ENCODE peak calls at places on chromosomes 3 and 15, in five cellular contexts. One of them, this sample, is unnamed.

GRCh38 chr3:157531771-157532170 is 28.6 kb upstream of the VEPH1 start:
- DNase-seq in HCEC 1CT: no peak
- DNase-seq in mucosa of gallbladder: no peak
- DNase-seq in transverse colon: no peak
- DNase-seq in activated naive CD8-positive, alpha-beta T cell treated with anti-CD3 and anti-CD28 coated beads, Interleukin-2, amount 50 U/mL, for 16 hours: no peak
- DNase-seq in this sample: no peak

GRCh38 chr15:99911824-99912223 is 178.6 kb upstream of the LYSMD4 start:
- DNase-seq in HCEC 1CT: no peak
- DNase-seq in mucosa of gallbladder: no peak
- DNase-seq in transverse colon: no peak
- DNase-seq in activated naive CD8-positive, alpha-beta T cell treated with anti-CD3 and anti-CD28 coated beads, Interleukin-2, amount 50 U/mL, for 16 hours: no peak
- DNase-seq in this sample: no peak

GRCh38 chr3:134334231-134334900 is 39.9 kb downstream of the AMOTL2 start:
- DNase-seq in HCEC 1CT: no peak
- DNase-seq in mucosa of gallbladder: no peak
- DNase-seq in transverse colon: no peak
- DNase-seq in activated naive CD8-positive, alpha-beta T cell treated with anti-CD3 and anti-CD28 coated beads, Interleukin-2, amount 50 U/mL, for 16 hours: no peak
- DNase-seq in this sample: no peak

GRCh38 chr15:95284933-95285401 is 1045.5 kb upstream of the NR2F2 start:
- DNase-seq in HCEC 1CT: peak; percentile 72
- DNase-seq in mucosa of gallbladder: no peak
- DNase-seq in transverse colon: no peak
- DNase-seq in activated naive CD8-positive, alpha-beta T cell treated with anti-CD3 and anti-CD28 coated beads, Interleukin-2, amount 50 U/mL, for 16 hours: no peak
- DNase-seq in this sample: no peak

GRCh38 chr15:42010434-42010833 is 10.4 kb downstream of the PLA2G4E start:
- DNase-seq in HCEC 1CT: no peak
- DNase-seq in mucosa of gallbladder: no peak
- DNase-seq in transverse colon: no peak
- DNase-seq in activated naive CD8-positive, alpha-beta T cell treated with anti-CD3 and anti-CD28 coated beads, Interleukin-2, amount 50 U/mL, for 16 hours: no peak
- DNase-seq in this sample: no peak

GRCh38 chr3:69729350-69729919 is 9.8 kb upstream of the MITF start:
- DNase-seq in HCEC 1CT: no peak
- DNase-seq in mucosa of gallbladder: no peak
- DNase-seq in transverse colon: no peak
- DNase-seq in activated naive CD8-positive, alpha-beta T cell treated with anti-CD3 and anti-CD28 coated beads, Interleukin-2, amount 50 U/mL, for 16 hours: no peak
- DNase-seq in this sample: no peak

GRCh38 chr3:127439621-127440020 is 150.9 kb downstream of the TPRA1 start:
- DNase-seq in HCEC 1CT: no peak
- DNase-seq in mucosa of gallbladder: no peak
- DNase-seq in transverse colon: no peak
- DNase-seq in activated naive CD8-positive, alpha-beta T cell treated with anti-CD3 and anti-CD28 coated beads, Interleukin-2, amount 50 U/mL, for 16 hours: no peak
- DNase-seq in this sample: no peak

GRCh38 chr3:52121813-52122212 is 32.4 kb downstream of the POC1A start:
- DNase-seq in HCEC 1CT: no peak
- DNase-seq in mucosa of gallbladder: no peak
- DNase-seq in transverse colon: no peak
- DNase-seq in activated naive CD8-positive, alpha-beta T cell treated with anti-CD3 and anti-CD28 coated beads, Interleukin-2, amount 50 U/mL, for 16 hours: no peak
- DNase-seq in this sample: no peak

GRCh38 chr3:124246949-124247348 is 255.0 kb upstream of the ROPN1 start:
- DNase-seq in HCEC 1CT: peak; percentile 28
- DNase-seq in mucosa of gallbladder: peak; percentile 18
- DNase-seq in transverse colon: peak; percentile 19
- DNase-seq in activated naive CD8-positive, alpha-beta T cell treated with anti-CD3 and anti-CD28 coated beads, Interleukin-2, amount 50 U/mL, for 16 hours: no peak
- DNase-seq in this sample: no peak

GRCh38 chr3:64029287-64029686 is 6.0 kb upstream of the PSMD6 start:
- DNase-seq in HCEC 1CT: no peak
- DNase-seq in mucosa of gallbladder: no peak
- DNase-seq in transverse colon: no peak
- DNase-seq in activated naive CD8-positive, alpha-beta T cell treated with anti-CD3 and anti-CD28 coated beads, Interleukin-2, amount 50 U/mL, for 16 hours: no peak
- DNase-seq in this sample: no peak

GRCh38 chr3:130644600-130645232 is 101.9 kb downstream of the PIK3R4 start:
- DNase-seq in HCEC 1CT: no peak
- DNase-seq in mucosa of gallbladder: no peak
- DNase-seq in transverse colon: no peak
- DNase-seq in activated naive CD8-positive, alpha-beta T cell treated with anti-CD3 and anti-CD28 coated beads, Interleukin-2, amount 50 U/mL, for 16 hours: no peak
- DNase-seq in this sample: no peak

GRCh38 chr3:154904328-154904727 is 175.8 kb upstream of the MME start:
- DNase-seq in HCEC 1CT: peak; percentile 64
- DNase-seq in mucosa of gallbladder: no peak
- DNase-seq in transverse colon: no peak
- DNase-seq in activated naive CD8-positive, alpha-beta T cell treated with anti-CD3 and anti-CD28 coated beads, Interleukin-2, amount 50 U/mL, for 16 hours: no peak
- DNase-seq in this sample: no peak

GRCh38 chr3:42660131-42660715 is 6.7 kb downstream of the ZBTB47 start:
- DNase-seq in HCEC 1CT: no peak
- DNase-seq in mucosa of gallbladder: no peak
- DNase-seq in transverse colon: no peak
- DNase-seq in activated naive CD8-positive, alpha-beta T cell treated with anti-CD3 and anti-CD28 coated beads, Interleukin-2, amount 50 U/mL, for 16 hours: no peak
- DNase-seq in this sample: no peak

GRCh38 chr3:187946031-187946691 is 200.9 kb upstream of the BCL6 start:
- DNase-seq in HCEC 1CT: no peak
- DNase-seq in mucosa of gallbladder: no peak
- DNase-seq in transverse colon: no peak
- DNase-seq in activated naive CD8-positive, alpha-beta T cell treated with anti-CD3 and anti-CD28 coated beads, Interleukin-2, amount 50 U/mL, for 16 hours: no peak
- DNase-seq in this sample: no peak

GRCh38 chr15:39939487-39940452 is 5.9 kb downstream of the EIF2AK4 start:
- DNase-seq in HCEC 1CT: no peak
- DNase-seq in mucosa of gallbladder: no peak
- DNase-seq in transverse colon: no peak
- DNase-seq in activated naive CD8-positive, alpha-beta T cell treated with anti-CD3 and anti-CD28 coated beads, Interleukin-2, amount 50 U/mL, for 16 hours: no peak
- DNase-seq in this sample: no peak

GRCh38 chr3:96478496-96478895 is 335.9 kb upstream of the EPHA6 start:
- DNase-seq in HCEC 1CT: peak; percentile 67
- DNase-seq in mucosa of gallbladder: no peak
- DNase-seq in transverse colon: no peak
- DNase-seq in activated naive CD8-positive, alpha-beta T cell treated with anti-CD3 and anti-CD28 coated beads, Interleukin-2, amount 50 U/mL, for 16 hours: no peak
- DNase-seq in this sample: no peak

GRCh38 chr3:45367451-45367850 is 20.9 kb upstream of the LARS2 start:
- DNase-seq in HCEC 1CT: peak; percentile 89
- DNase-seq in mucosa of gallbladder: no peak
- DNase-seq in transverse colon: peak; percentile 48
- DNase-seq in activated naive CD8-positive, alpha-beta T cell treated with anti-CD3 and anti-CD28 coated beads, Interleukin-2, amount 50 U/mL, for 16 hours: no peak
- DNase-seq in this sample: no peak

GRCh38 chr3:119559441-119559963 is at the start of gene CD80:
- DNase-seq in HCEC 1CT: peak; percentile 47
- DNase-seq in mucosa of gallbladder: peak; percentile 74
- DNase-seq in transverse colon: peak; percentile 77
- DNase-seq in activated naive CD8-positive, alpha-beta T cell treated with anti-CD3 and anti-CD28 coated beads, Interleukin-2, amount 50 U/mL, for 16 hours: no peak
- DNase-seq in this sample: peak; percentile 58

GRCh38 chr3:128112406-128112968 is 11.1 kb downstream of the RUVBL1 start:
- DNase-seq in HCEC 1CT: peak; percentile 94
- DNase-seq in mucosa of gallbladder: no peak
- DNase-seq in transverse colon: no peak
- DNase-seq in activated naive CD8-positive, alpha-beta T cell treated with anti-CD3 and anti-CD28 coated beads, Interleukin-2, amount 50 U/mL, for 16 hours: no peak
- DNase-seq in this sample: no peak

GRCh38 chr3:14278799-14279705 is 100.4 kb downstream of the LSM3 start:
- DNase-seq in HCEC 1CT: no peak
- DNase-seq in mucosa of gallbladder: no peak
- DNase-seq in transverse colon: no peak
- DNase-seq in activated naive CD8-positive, alpha-beta T cell treated with anti-CD3 and anti-CD28 coated beads, Interleukin-2, amount 50 U/mL, for 16 hours: no peak
- DNase-seq in this sample: no peak

GRCh38 chr3:51934139-51934850 is 7.4 kb downstream of the RRP9 start:
- DNase-seq in HCEC 1CT: no peak
- DNase-seq in mucosa of gallbladder: no peak
- DNase-seq in transverse colon: no peak
- DNase-seq in activated naive CD8-positive, alpha-beta T cell treated with anti-CD3 and anti-CD28 coated beads, Interleukin-2, amount 50 U/mL, for 16 hours: no peak
- DNase-seq in this sample: no peak

GRCh38 chr3:188205992-188206416 is 52.0 kb downstream of the LPP start:
- DNase-seq in HCEC 1CT: no peak
- DNase-seq in mucosa of gallbladder: no peak
- DNase-seq in transverse colon: peak; percentile 44
- DNase-seq in activated naive CD8-positive, alpha-beta T cell treated with anti-CD3 and anti-CD28 coated beads, Interleukin-2, amount 50 U/mL, for 16 hours: no peak
- DNase-seq in this sample: peak; percentile 87